ENCODE peak calls at places on chromosome 18, in four cellular contexts. T is transverse colon, E is stomach, J is right lobe of liver. P is an unnamed sample.

GRCh38 chr18:62450546-62451395 is 72.1 kb upstream of the ZCCHC2 start:
- DNase-seq in T (no peak), E (peak), J (peak), P (peak)

GRCh38 chr18:33711514-33711913 is 133.5 kb downstream of the ASXL3 start:
- DNase-seq in T (no peak), E (no peak), J (no peak), P (no peak)

GRCh38 chr18:48997985-48998831 is 47.4 kb upstream of the SMAD7 start:
- DNase-seq in T (no peak), E (no peak), J (no peak), P (peak)

GRCh38 chr18:27042177-27042576 is 142.9 kb downstream of the CHST9 start:
- DNase-seq in T (no peak), E (no peak), J (no peak), P (no peak)

GRCh38 chr18:12327510-12328178 is 19.6 kb downstream of the TUBB6 start:
- DNase-seq in T (peak), E (peak), J (peak), P (peak)

GRCh38 chr18:76679877-76680276 is 142.5 kb upstream of the ZNF236 start:
- DNase-seq in T (no peak), E (no peak), J (no peak), P (no peak)

GRCh38 chr18:26746284-26747130 is 119.0 kb downstream of the AQP4 start:
- DNase-seq in T (no peak), E (no peak), J (no peak), P (no peak)

GRCh38 chr18:50356036-50356945 is 18.6 kb upstream of the SKA1 start:
- DNase-seq in T (no peak), E (no peak), J (no peak), P (no peak)

GRCh38 chr18:49814147-49814499 is 790 bp upstream of the ACAA2 start:
- DNase-seq in T (peak), E (no peak), J (peak), P (peak)

GRCh38 chr18:67300498-67300897 is 216.0 kb downstream of the DSEL start:
- DNase-seq in T (no peak), E (no peak), J (no peak), P (no peak)

GRCh38 chr18:68734311-68734710 is 19.4 kb upstream of the TMX3 start:
- DNase-seq in T (no peak), E (no peak), J (no peak), P (no peak)

GRCh38 chr18:2112435-2113045 is 458.8 kb downstream of the METTL4 start:
- DNase-seq in T (no peak), E (no peak), J (no peak), P (no peak)

GRCh38 chr18:55012041-55012440 is 52.8 kb upstream of the CCDC68 start:
- DNase-seq in T (no peak), E (no peak), J (no peak), P (no peak)

GRCh38 chr18:77206676-77207370 is 42.8 kb upstream of the GALR1 start:
- DNase-seq in T (no peak), E (no peak), J (no peak), P (no peak)

GRCh38 chr18:43772907-43773306 is 495.6 kb upstream of the SYT4 start:
- DNase-seq in T (no peak), E (no peak), J (no peak), P (no peak)

GRCh38 chr18:65788373-65788772 is 37.6 kb downstream of the CDH7 start:
- DNase-seq in T (no peak), E (no peak), J (no peak), P (peak)

GRCh38 chr18:47944972-47945843 is 14.7 kb upstream of the SMAD2 start:
- DNase-seq in T (no peak), E (no peak), J (no peak), P (peak)

GRCh38 chr18:22346342-22346967 is 71.3 kb downstream of the CTAGE1 start:
- DNase-seq in T (peak), E (peak), J (no peak), P (peak)

GRCh38 chr18:70082430-70082829 is 123.1 kb downstream of the RTTN start:
- DNase-seq in T (no peak), E (no peak), J (no peak), P (no peak)

GRCh38 chr18:78430171-78430857 is 549.3 kb upstream of the SALL3 start:
- DNase-seq in T (no peak), E (no peak), J (no peak), P (no peak)

GRCh38 chr18:77061946-77062517 is 70.6 kb downstream of the MBP start:
- DNase-seq in T (no peak), E (no peak), J (no peak), P (peak)

GRCh38 chr18:21196426-21196825 is 45.6 kb upstream of the GREB1L start:
- DNase-seq in T (no peak), E (no peak), J (no peak), P (no peak)

GRCh38 chr18:21897811-21898210 is 157.2 kb downstream of the MIB1 start:
- DNase-seq in T (peak), E (peak), J (no peak), P (peak)

GRCh38 chr18:36176177-36176584 is 11.1 kb upstream of the MOCOS start:
- DNase-seq in T (peak), E (no peak), J (peak), P (no peak)

GRCh38 chr18:50659091-50660003 is 99.5 kb downstream of the MAPK4 start:
- DNase-seq in T (no peak), E (no peak), J (no peak), P (no peak)

GRCh38 chr18:77197073-77197472 is 52.6 kb upstream of the GALR1 start:
- DNase-seq in T (no peak), E (no peak), J (no peak), P (no peak)

GRCh38 chr18:10715791-10716190 is 190.0 kb downstream of the NAPG start:
- DNase-seq in T (no peak), E (no peak), J (no peak), P (no peak)

GRCh38 chr18:48027401-48027931 is 97.0 kb upstream of the SMAD2 start:
- DNase-seq in T (no peak), E (no peak), J (no peak), P (no peak)

GRCh38 chr18:53909668-53910067 is 314.8 kb downstream of the MBD2 start:
- DNase-seq in T (no peak), E (no peak), J (no peak), P (no peak)

GRCh38 chr18:48395646-48396045 is 13.5 kb downstream of the ZBTB7C start:
- DNase-seq in T (no peak), E (no peak), J (no peak), P (no peak)

GRCh38 chr18:22471546-22472131 is 53.9 kb upstream of the CTAGE1 start:
- DNase-seq in T (no peak), E (peak), J (no peak), P (peak)

GRCh38 chr18:22800551-22800951 is 132.6 kb upstream of the RBBP8 start:
- DNase-seq in T (no peak), E (no peak), J (no peak), P (no peak)

GRCh38 chr18:77749189-77749588 is 499.5 kb downstream of the GALR1 start:
- DNase-seq in T (no peak), E (no peak), J (no peak), P (no peak)

GRCh38 chr18:46196627-46197243 is 92.5 kb downstream of the HAUS1 start:
- DNase-seq in T (no peak), E (no peak), J (no peak), P (no peak)

GRCh38 chr18:40864846-40865245 is 1090.2 kb upstream of the PIK3C3 start:
- DNase-seq in T (no peak), E (no peak), J (no peak), P (no peak)

GRCh38 chr18:68694316-68694715 is 20.6 kb downstream of the TMX3 start:
- DNase-seq in T (no peak), E (no peak), J (no peak), P (no peak)

GRCh38 chr18:774811-775210 is 37.2 kb downstream of the YES1 start:
- DNase-seq in T (no peak), E (no peak), J (no peak), P (no peak)

GRCh38 chr18:69490813-69491212 is 90.1 kb downstream of the DOK6 start:
- DNase-seq in T (no peak), E (no peak), J (no peak), P (no peak)

DNA sequence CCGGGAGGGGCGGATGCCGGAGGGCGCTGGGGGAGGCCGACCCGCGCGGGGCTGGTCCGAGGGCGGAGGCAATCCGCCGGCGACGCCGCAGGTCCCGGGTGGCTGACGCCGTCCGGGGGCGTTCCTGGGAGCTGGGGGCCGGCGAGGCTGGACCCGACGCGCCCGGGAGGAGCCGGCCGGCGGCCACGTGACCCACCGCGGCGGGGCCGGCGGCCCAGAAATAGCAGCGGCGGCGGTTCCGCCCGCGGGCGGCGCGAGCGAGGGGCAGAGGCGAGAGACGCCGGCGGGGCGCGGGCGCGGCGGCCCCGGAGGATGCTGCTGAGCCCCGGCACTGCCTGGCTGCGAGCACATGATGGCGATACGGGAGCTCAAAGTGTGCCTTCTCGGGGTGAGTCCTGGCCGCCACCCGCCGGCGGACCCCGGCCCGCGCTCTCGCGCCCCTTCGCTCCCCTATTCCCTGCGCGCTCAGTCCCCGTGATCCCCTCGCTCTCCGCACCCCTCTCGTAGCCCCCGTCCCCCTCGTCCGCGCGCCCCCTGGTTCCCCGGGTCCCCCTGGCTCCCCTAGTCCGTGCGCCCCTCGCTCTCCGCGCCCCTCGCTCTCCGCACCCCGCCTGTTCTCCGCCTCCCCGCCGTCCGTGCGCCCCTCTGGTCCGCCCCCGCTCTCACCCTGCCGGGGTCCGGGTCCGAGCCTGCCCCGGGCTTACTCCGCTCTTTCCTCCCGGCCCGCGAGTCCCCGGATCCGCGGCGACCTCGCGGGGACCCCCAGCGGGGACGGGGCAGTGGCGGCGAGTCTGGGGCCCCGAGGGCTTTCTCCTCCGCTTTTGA is at the start of gene RAB31:
- DNase-seq in T (peak), E (peak), J (peak), P (peak)
- TF ChIP-seq POLR2A in T (peak), E (no peak), J (peak), P (peak)

GRCh38 chr18:80147418-80148315 is 38.6 kb downstream of the ADNP2 start:
- DNase-seq in T (peak), E (peak), J (peak), P (peak)
- TF ChIP-seq POLR2A in T (peak), E (no peak), J (peak), P (peak)

DNA sequence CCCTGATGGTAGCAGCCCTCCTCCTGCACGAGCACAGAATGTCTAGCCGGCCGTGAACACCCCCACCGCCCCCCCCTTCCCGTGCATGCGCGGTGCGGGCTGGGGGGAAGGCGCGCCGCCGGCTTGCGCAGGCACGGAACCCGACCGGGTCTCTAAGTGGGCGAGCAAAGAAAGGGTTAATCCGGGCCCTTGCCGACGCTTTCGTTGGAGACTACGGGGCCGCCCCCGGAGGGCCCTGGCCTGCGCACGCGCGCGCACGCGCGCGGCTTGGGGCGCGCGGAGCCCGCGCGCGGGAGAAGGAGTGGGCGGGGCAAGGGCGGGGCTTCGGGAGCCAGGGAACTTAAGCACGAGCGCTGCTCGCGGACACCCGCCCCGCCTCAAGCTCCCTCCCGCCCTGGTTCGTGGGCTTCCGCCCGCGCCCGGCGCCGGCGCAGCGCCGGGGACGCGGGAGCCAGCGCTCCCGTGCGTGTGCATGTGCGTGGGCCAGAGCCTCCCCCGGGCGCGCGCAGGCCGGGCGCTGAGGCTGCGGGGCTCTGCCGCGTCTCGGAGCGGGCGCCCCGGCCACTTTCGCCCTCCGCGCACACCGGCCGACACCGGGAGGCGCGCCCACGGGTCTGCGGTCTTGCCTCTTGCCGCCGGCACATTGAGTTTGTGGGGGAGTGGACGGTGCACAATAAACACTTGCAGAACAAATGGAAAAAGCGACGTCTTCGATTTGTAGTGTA is 617 bp upstream of the ZBTB14 start:
- DNase-seq in T (peak), E (peak), J (peak), P (peak)
- TF ChIP-seq POLR2A in T (no peak), E (no peak), J (peak), P (no peak)

GRCh38 chr18:13611616-13612110 is 114.7 kb downstream of the FAM210A start:
- DNase-seq in T (no peak), E (no peak), J (no peak), P (peak)

GRCh38 chr18:13613591-13614317 is 112.6 kb downstream of the FAM210A start:
- DNase-seq in T (no peak), E (no peak), J (no peak), P (no peak)

GRCh38 chr18:13611058-13611615 is 115.2 kb downstream of the FAM210A start:
- DNase-seq in T (peak), E (no peak), J (no peak), P (no peak)

GRCh38 chr18:13613099-13613498 is 113.3 kb downstream of the FAM210A start:
- DNase-seq in T (no peak), E (no peak), J (no peak), P (no peak)

GRCh38 chr18:13612111-13612997 is 114.0 kb downstream of the FAM210A start:
- DNase-seq in T (peak), E (peak), J (no peak), P (no peak)
- TF ChIP-seq POLR2A in T (peak), E (no peak), J (no peak), P (no peak)

DNA sequence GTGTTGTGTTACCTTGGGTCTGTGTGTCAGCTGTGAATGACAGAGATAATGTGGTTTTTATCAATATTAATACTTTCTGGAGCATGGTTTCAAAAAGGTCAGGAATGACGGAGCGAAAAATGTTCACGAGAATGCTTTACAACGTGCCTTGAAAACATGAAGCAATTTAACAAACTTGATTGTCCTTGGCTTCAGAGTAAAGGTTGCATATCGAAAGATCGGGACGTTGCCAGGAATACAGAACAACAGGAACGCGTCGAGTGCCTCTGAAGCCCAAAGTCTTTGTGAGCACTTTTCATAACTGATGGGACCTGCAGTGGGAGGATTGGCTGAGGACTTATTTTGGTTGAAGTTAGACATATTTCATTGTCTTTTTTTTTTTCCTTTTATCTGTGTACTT is 206.1 kb downstream of the ZNF407 start:
- DNase-seq in T (no peak), E (no peak), J (no peak), P (peak)
- TF ChIP-seq POLR2A in T (no peak), E (no peak), J (peak), P (no peak)